ENCODE peak calls at places on chromosomes 3 and 15, in nine cellular contexts. L is cardiac muscle cell, W is heart left ventricle, F is foreskin fibroblast, X is A673, T is fibroblast of lung, J is epithelial cell of esophagus, S is cardiac fibroblast, U is PC-9. B is an unnamed sample.

GRCh38 chr3:18127864-18128185 is 297.3 kb downstream of the SATB1 start:
- DNase-seq in L (no peak), W (no peak), F (no peak), X (no peak), T (no peak), J (no peak), S (no peak), U (no peak), B (no peak)

GRCh38 chr3:128297401-128298138 is 144.3 kb downstream of the EEFSEC start:
- DNase-seq in L (peak), W (no peak), F (peak), X (peak), T (no peak), J (peak), S (peak), U (peak), B (peak)

GRCh38 chr15:71651750-71652186 is 158.6 kb upstream of the NR2E3 start:
- DNase-seq in L (peak), W (no peak), F (peak), X (peak), T (peak), J (peak), S (peak), U (no peak), B (peak)

GRCh38 chr15:63348392-63348791 is 33.3 kb downstream of the CA12 start:
- DNase-seq in L (no peak), W (peak), F (peak), X (peak), T (peak), J (peak), S (peak), U (peak), B (peak)

GRCh38 chr3:34015204-34016142 is 217.0 kb downstream of the PDCD6IP start:
- DNase-seq in L (peak), W (no peak), F (peak), X (peak), T (no peak), J (no peak), S (peak), U (no peak), B (peak)

GRCh38 chr3:148229107-148229506 is 468.6 kb upstream of the AGTR1 start:
- DNase-seq in L (no peak), W (no peak), F (no peak), X (no peak), T (no peak), J (no peak), S (no peak), U (no peak), B (peak)

GRCh38 chr3:186671051-186671450 is 5.2 kb downstream of the HRG start:
- DNase-seq in L (no peak), W (no peak), F (no peak), X (no peak), T (no peak), J (no peak), S (no peak), U (no peak), B (no peak)

GRCh38 chr15:59208850-59209249 is 2.2 kb downstream of the LDHAL6B start:
- DNase-seq in L (no peak), W (no peak), F (no peak), X (peak), T (peak), J (no peak), S (no peak), U (peak), B (no peak)

GRCh38 chr15:100277087-100277855 is 64.5 kb downstream of the ADAMTS17 start:
- DNase-seq in L (no peak), W (no peak), F (no peak), X (no peak), T (no peak), J (no peak), S (no peak), U (no peak), B (no peak)

GRCh38 chr15:76336254-76337046 is at the start of gene ISL2:
- DNase-seq in L (peak), W (no peak), F (peak), X (peak), T (peak), J (peak), S (peak), U (no peak), B (peak)

GRCh38 chr3:133168025-133168401 is 129.8 kb downstream of the TMEM108 start:
- DNase-seq in L (no peak), W (no peak), F (no peak), X (no peak), T (no peak), J (no peak), S (no peak), U (no peak), B (no peak)
- H3K4me3 ChIP-seq in L (no peak), W (no peak), F (no peak), X (no peak), T (no peak), J (no peak), S (no peak), U (no peak), B (no peak)

GRCh38 chr3:125916376-125916978 is 52.5 kb upstream of the ROPN1B start:
- DNase-seq in L (peak), W (peak), F (peak), X (peak), T (peak), J (peak), S (peak), U (peak), B (peak)
- TF ChIP-seq CTCF in L (peak), W (peak), F (peak), X (peak), T (no peak), J (no peak), S (peak), U (no peak), B (peak)

GRCh38 chr3:94304953-94305352 is 242.1 kb downstream of the NSUN3 start:
- DNase-seq in L (no peak), W (no peak), F (no peak), X (no peak), T (no peak), J (no peak), S (no peak), U (no peak), B (no peak)

GRCh38 chr3:94307588-94307987 is 244.7 kb downstream of the NSUN3 start:
- DNase-seq in L (no peak), W (no peak), F (no peak), X (no peak), T (no peak), J (peak), S (no peak), U (no peak), B (no peak)

GRCh38 chr3:94308767-94309166 is 245.9 kb downstream of the NSUN3 start:
- DNase-seq in L (no peak), W (no peak), F (no peak), X (no peak), T (no peak), J (no peak), S (no peak), U (no peak), B (no peak)

GRCh38 chr3:94303897-94304296 is 241.0 kb downstream of the NSUN3 start:
- DNase-seq in L (peak), W (no peak), F (no peak), X (no peak), T (peak), J (no peak), S (peak), U (no peak), B (peak)

DNA sequence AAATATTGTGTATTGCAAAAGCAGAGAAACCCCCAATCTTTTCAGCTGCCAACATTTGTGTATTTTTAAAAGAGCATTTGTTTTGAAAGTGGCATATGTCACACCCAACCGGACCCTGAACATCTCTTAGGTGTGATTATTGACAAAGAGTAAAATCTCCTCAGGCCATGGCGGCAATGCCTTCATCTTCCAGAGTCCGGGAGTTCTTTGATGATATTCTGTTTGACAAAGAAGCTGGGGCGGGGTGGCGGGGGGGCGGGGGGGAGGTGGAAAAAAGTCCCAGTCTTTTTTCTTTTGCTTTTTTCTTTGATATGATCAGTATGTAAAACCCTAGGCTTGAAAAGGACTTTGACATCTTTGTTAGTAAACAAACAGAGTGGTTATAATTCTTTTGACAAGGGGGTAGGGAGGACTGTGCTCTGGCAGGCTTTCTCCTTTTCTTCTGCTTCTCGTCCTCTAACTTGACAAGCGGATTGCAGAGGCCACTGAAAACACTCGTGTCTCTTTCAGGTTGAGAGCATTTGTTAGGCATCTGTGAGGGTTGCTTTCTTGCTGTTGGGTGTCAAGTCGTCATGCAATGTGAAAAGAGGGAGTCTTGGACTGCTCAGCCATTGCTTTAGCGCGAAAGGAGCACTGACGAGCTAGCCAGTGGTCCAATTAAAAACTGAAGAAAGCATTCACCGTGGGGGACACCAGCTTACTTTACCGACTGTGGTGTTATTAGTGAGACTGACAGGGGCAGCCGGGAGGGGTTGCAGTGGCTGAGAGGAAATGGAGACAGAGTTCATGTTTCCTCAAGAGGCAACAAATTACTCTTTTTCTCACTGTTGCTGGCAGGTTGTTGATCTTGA is 243.2 kb downstream of the NSUN3 start:
- DNase-seq in L (no peak), W (no peak), F (no peak), X (no peak), T (no peak), J (no peak), S (no peak), U (no peak), B (no peak)
- H3K4me3 ChIP-seq in L (no peak), W (no peak), F (no peak), X (no peak), T (no peak), J (no peak), S (no peak), U (no peak), B (no peak)

GRCh38 chr3:46849098-46849631 is 14.1 kb downstream of the MYL3 start:
- DNase-seq in L (no peak), W (peak), F (no peak), X (no peak), T (no peak), J (no peak), S (no peak), U (no peak), B (no peak)

GRCh38 chr3:46847744-46848143 is 15.5 kb downstream of the MYL3 start:
- DNase-seq in L (no peak), W (peak), F (no peak), X (no peak), T (no peak), J (no peak), S (no peak), U (no peak), B (no peak)

GRCh38 chr3:46849686-46850467 is 13.4 kb downstream of the MYL3 start:
- DNase-seq in L (no peak), W (peak), F (no peak), X (no peak), T (no peak), J (no peak), S (no peak), U (no peak), B (no peak)

GRCh38 chr3:46846624-46847542 is 16.4 kb downstream of the MYL3 start:
- DNase-seq in L (no peak), W (peak), F (no peak), X (no peak), T (no peak), J (no peak), S (no peak), U (no peak), B (no peak)

DNA sequence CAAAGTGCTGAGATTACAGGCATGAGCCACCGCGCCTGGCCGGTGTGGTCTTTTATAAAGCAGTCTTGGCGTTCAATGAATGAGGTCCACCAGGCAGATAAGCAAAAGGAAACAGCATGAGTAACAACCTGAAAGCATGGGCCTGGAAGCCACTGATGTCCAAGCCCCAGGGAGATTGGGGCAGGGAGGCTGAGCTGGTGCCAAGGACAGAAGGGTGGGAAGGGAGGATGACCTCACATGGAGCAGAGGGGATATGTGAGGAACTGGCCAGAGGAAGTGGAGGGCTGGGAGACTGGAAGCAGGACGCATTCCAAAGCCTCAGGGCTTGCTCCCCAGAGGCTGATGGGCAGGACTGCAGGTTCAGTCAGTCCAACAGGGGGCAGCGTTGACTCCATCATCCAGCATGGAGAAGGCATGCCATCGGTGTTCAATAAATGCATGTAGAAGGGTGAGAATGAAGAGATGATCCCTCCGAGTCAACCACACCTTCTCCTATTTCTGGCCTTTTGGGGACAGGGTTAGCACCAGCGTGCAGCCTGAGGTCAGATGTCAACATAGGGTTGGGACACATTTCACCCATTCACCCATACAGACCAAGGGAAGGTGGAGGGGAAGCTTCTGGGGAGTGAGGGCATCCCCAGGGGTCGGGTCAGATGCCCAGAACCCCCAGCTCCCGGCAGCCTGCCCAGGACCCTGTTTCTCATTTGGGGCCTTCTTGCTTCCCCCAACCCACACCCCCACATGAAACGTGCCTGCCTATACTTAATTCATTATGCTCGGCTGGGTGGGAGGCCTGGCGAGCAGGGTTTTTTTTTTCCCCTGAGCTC is 14.8 kb downstream of the MYL3 start:
- DNase-seq in L (no peak), W (peak), F (no peak), X (peak), T (peak), J (peak), S (peak), U (no peak), B (peak)
- TF ChIP-seq CTCF in L (peak), W (peak), F (peak), X (peak), T (peak), J (peak), S (peak), U (peak), B (peak)

DNA sequence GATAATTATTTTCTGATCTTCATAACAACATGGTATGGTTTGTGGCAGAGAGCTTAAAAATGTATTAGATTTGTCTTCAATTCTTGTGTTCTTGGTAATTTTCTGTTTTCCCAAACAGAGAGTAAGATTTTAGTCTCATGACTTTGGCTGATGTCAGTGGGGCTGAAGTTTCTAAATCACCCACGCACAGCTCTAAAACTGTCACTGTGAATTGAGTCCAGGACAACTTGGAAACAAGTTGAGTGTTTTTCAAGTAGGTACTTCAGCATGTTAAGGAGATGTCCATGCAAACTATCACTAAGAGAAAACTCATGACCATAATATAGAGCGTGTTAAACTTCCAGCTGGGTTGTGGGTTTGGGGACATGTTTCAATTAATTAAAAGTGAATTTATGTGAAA is 90.0 kb downstream of the KLHL25 start:
- DNase-seq in L (peak), W (peak), F (peak), X (no peak), T (no peak), J (no peak), S (peak), U (no peak), B (no peak)
- H3K4me3 ChIP-seq in L (no peak), W (no peak), F (no peak), X (no peak), T (no peak), J (no peak), S (no peak), U (no peak), B (no peak)